ENCODE peak calls at places on chromosomes 1 and 21, in five cellular contexts. C is activated naive CD4-positive, alpha-beta T cell treated with anti-CD3 and anti-CD28 coated beads, Interleukin-2, amount 50 U/mL, for 72 hours; D is omental fat pad; U is hypothalamus; V is activated CD4-positive, alpha-beta T cell treated with anti-CD3 and anti-CD28 coated beads, Interleukin-2, amount 50 U/mL, for 1 hour. S is an unnamed sample.
A peak's percentile ranks its signal among the peaks of the same experiment; 100 is the strongest.

GRCh38 chr1:153357076-153357852 is 390 bp upstream of the S100A9 start:
- DNase-seq in C (no peak), D (no peak), U (no peak), V (no peak), S (no peak)

GRCh38 chr1:53314096-53314495 is 13.8 kb downstream of the LRP8 start:
- DNase-seq in C (no peak), D (no peak), U (no peak), V (no peak), S (no peak)

GRCh38 chr1:3712573-3713535 is 39.4 kb upstream of the CCDC27 start:
- DNase-seq in C (no peak), D (no peak), U (peak; percentile 83), V (no peak), S (no peak)

GRCh38 chr21:40208206-40208950 is 341.1 kb downstream of the PCP4 start:
- DNase-seq in C (no peak), D (no peak), U (no peak), V (no peak), S (no peak)

GRCh38 chr1:25711555-25712298 is 88.3 kb upstream of the SELENON start:
- DNase-seq in C (no peak), D (no peak), U (no peak), V (peak; percentile 50), S (no peak)

GRCh38 chr1:158112994-158113758 is 67.5 kb upstream of the CD1D start:
- DNase-seq in C (no peak), D (no peak), U (peak; percentile 49), V (peak; percentile 20), S (peak; percentile 61)

GRCh38 chr1:181166377-181167196 is 78.1 kb downstream of the IER5 start:
- DNase-seq in C (peak; percentile 65), D (peak; percentile 51), U (peak; percentile 28), V (peak; percentile 69), S (peak; percentile 68)

GRCh38 chr21:45525910-45526306 is 16.3 kb downstream of the SLC19A1 start:
- DNase-seq in C (peak; percentile 40), D (no peak), U (no peak), V (no peak), S (no peak)

GRCh38 chr1:196877964-196878363 is 9.9 kb upstream of the CFHR4 start:
- DNase-seq in C (no peak), D (no peak), U (no peak), V (no peak), S (peak; percentile 2)

GRCh38 chr1:212782422-212783154 is 9.0 kb downstream of the NSL1 start:
- DNase-seq in C (no peak), D (no peak), U (no peak), V (no peak), S (no peak)

GRCh38 chr1:98662354-98662665 is 789 bp downstream of the SNX7 start:
- DNase-seq in C (no peak), D (no peak), U (no peak), V (no peak), S (no peak)

GRCh38 chr1:227887697-227888403 is 59.9 kb downstream of the WNT9A start:
- DNase-seq in C (peak; percentile 55), D (peak; percentile 19), U (peak; percentile 28), V (no peak), S (no peak)

GRCh38 chr1:93221913-93222312 is 41.4 kb downstream of the CCDC18 start:
- DNase-seq in C (no peak), D (no peak), U (no peak), V (no peak), S (no peak)

GRCh38 chr1:21301794-21302440 is 11.7 kb upstream of the ECE1 start:
- DNase-seq in C (no peak), D (no peak), U (no peak), V (no peak), S (no peak)

GRCh38 chr1:182556279-182556678 is 32.8 kb downstream of the RNASEL start:
- DNase-seq in C (no peak), D (no peak), U (no peak), V (no peak), S (no peak)

GRCh38 chr1:151711940-151712339 is 4.7 kb downstream of the CELF3 start:
- DNase-seq in C (no peak), D (no peak), U (no peak), V (no peak), S (no peak)

GRCh38 chr1:38221006-38221649 is 174.5 kb upstream of the POU3F1 start:
- DNase-seq in C (no peak), D (no peak), U (no peak), V (no peak), S (no peak)

S was measured in neural crest cell.